ENCODE peak calls at places on chromosome 10, in eight cellular contexts. W is adrenal gland; L is activated CD4-positive, alpha-beta T cell treated with anti-CD3 and anti-CD28 coated beads, Interleukin-2, amount 10 ng/mL, durations not matched to agents 7 days and 5 days; U is WTC11; X is GF-D8; G is PC-3; Q is lower lobe of right lung; D is fibroblast of the aortic adventitia. M is an unnamed sample.

GRCh38 chr10:59463909-59464308 is 101.6 kb upstream of the FAM13C start:
- DNase-seq in W (no peak), L (no peak), U (no peak), X (no peak), G (no peak), Q (no peak), D (no peak), M (no peak)

GRCh38 chr10:8738987-8739386 is 684.5 kb downstream of the GATA3 start:
- DNase-seq in W (no peak), L (no peak), U (no peak), X (no peak), G (no peak), Q (no peak), D (no peak), M (no peak)

GRCh38 chr10:132164801-132165278 is 21.9 kb upstream of the DPYSL4 start:
- DNase-seq in W (no peak), L (no peak), U (no peak), X (no peak), G (no peak), Q (peak; percentile 41), D (no peak), M (no peak)

GRCh38 chr10:124618674-124619073 is 125.5 kb downstream of the FAM53B start:
- DNase-seq in W (no peak), L (no peak), U (no peak), X (no peak), G (no peak), Q (no peak), D (no peak), M (no peak)

GRCh38 chr10:48404646-48405045 is 98.2 kb downstream of the MAPK8 start:
- DNase-seq in W (no peak), L (no peak), U (no peak), X (no peak), G (no peak), Q (no peak), D (peak; percentile 39), M (no peak)

GRCh38 chr10:576130-576465 is 113.4 kb downstream of the DIP2C start:
- DNase-seq in W (no peak), L (no peak), U (no peak), X (no peak), G (no peak), Q (peak; percentile 7), D (peak; percentile 57), M (no peak)

GRCh38 chr10:75801121-75801520 is 369.7 kb downstream of the LRMDA start:
- DNase-seq in W (no peak), L (no peak), U (peak; percentile 18), X (no peak), G (no peak), Q (no peak), D (no peak), M (no peak)

GRCh38 chr10:17179002-17179401 is 22.5 kb downstream of the TRDMT1 start:
- DNase-seq in W (no peak), L (no peak), U (no peak), X (no peak), G (no peak), Q (no peak), D (peak; percentile 31), M (no peak)

GRCh38 chr10:122648599-122649428 is 50.8 kb downstream of the C10orf120 start:
- DNase-seq in W (peak; percentile 57), L (peak; percentile 40), U (peak; percentile 78), X (no peak), G (peak; percentile 50), Q (peak; percentile 57), D (peak; percentile 39), M (peak; percentile 70)

GRCh38 chr10:71970869-71971268 is 6.7 kb downstream of the CHST3 start:
- DNase-seq in W (no peak), L (no peak), U (no peak), X (no peak), G (peak; percentile 72), Q (no peak), D (no peak), M (no peak)

GRCh38 chr10:93413252-93413689 is 68.9 kb downstream of the MYOF start:
- DNase-seq in W (peak; percentile 26), L (peak; percentile 69), U (no peak), X (peak; percentile 89), G (no peak), Q (no peak), D (no peak), M (no peak)

GRCh38 chr10:77628906-77629730 is 8.5 kb downstream of the KCNMA1 start:
- DNase-seq in W (no peak), L (no peak), U (no peak), X (no peak), G (peak; percentile 99), Q (no peak), D (peak; percentile 16), M (no peak)

GRCh38 chr10:132421377-132422168 is 24.6 kb downstream of the PWWP2B start:
- DNase-seq in W (peak; percentile 89), L (peak; percentile 24), U (no peak), X (peak; percentile 68), G (peak; percentile 65), Q (peak; percentile 91), D (peak; percentile 60), M (peak; percentile 41)

GRCh38 chr10:43453266-43453831 is 16.4 kb downstream of the ZNF487 start:
- DNase-seq in W (no peak), L (no peak), U (no peak), X (no peak), G (no peak), Q (no peak), D (no peak), M (no peak)

GRCh38 chr10:22253578-22253882 is 35.7 kb upstream of the EBLN1 start:
- DNase-seq in W (peak; percentile 8), L (peak; percentile 23), U (peak; percentile 43), X (no peak), G (no peak), Q (peak; percentile 64), D (no peak), M (peak; percentile 8)

GRCh38 chr10:112953075-112953501 is 3.0 kb downstream of the TCF7L2 start:
- DNase-seq in W (peak; percentile 31), L (no peak), U (peak; percentile 39), X (no peak), G (no peak), Q (peak; percentile 51), D (peak; percentile 53), M (peak; percentile 27)

GRCh38 chr10:4546500-4546899 is 279.5 kb upstream of the AKR1E2 start:
- DNase-seq in W (no peak), L (no peak), U (no peak), X (no peak), G (peak; percentile 47), Q (no peak), D (peak; percentile 12), M (no peak)

GRCh38 chr10:8618834-8619233 is 564.3 kb downstream of the GATA3 start:
- DNase-seq in W (no peak), L (no peak), U (no peak), X (no peak), G (peak; percentile 79), Q (no peak), D (no peak), M (no peak)

GRCh38 chr10:14063531-14064317 is 267.0 kb downstream of the FRMD4A start:
- DNase-seq in W (peak; percentile 22), L (no peak), U (no peak), X (no peak), G (no peak), Q (no peak), D (peak; percentile 96), M (no peak)

GRCh38 chr10:104910712-104911111 is 269.6 kb downstream of the SORCS3 start:
- DNase-seq in W (no peak), L (no peak), U (no peak), X (no peak), G (no peak), Q (no peak), D (no peak), M (no peak)

GRCh38 chr10:122085423-122085911 is 96.5 kb downstream of the TACC2 start:
- DNase-seq in W (no peak), L (no peak), U (no peak), X (no peak), G (no peak), Q (no peak), D (no peak), M (no peak)

GRCh38 chr10:5545778-5546710 is 21.3 kb downstream of the CALML3 start:
- DNase-seq in W (no peak), L (no peak), U (peak; percentile 6), X (no peak), G (peak; percentile 60), Q (peak; percentile 71), D (peak; percentile 94), M (no peak)

M was measured in neural crest cell.